ENCODE peak calls at places on chromosomes 4 and X, in eight cellular contexts. V is GF-D8, Z is T-cell, D is islet precursor cell, S is Right ventricle myocardium superior, Q is Kasumi-1, U is NCI-H2107, M is astrocyte. A is an unnamed sample.

GRCh38 chrX:100207331-100208024 is 202.6 kb downstream of the PCDH19 start:
- DNase-seq in V (no peak), Z (no peak), D (peak; percentile 59), S (no peak), Q (peak; percentile 14), U (no peak), M (no peak), A (peak; percentile 38)

GRCh38 chrX:147958316-147958715 is 22.8 kb upstream of the FMR1NB start:
- DNase-seq in V (no peak), Z (no peak), D (no peak), S (no peak), Q (no peak), U (no peak), M (peak; percentile 52), A (no peak)

GRCh38 chr4:80035336-80035735 is 37.7 kb downstream of the ANTXR2 start:
- DNase-seq in V (peak; percentile 73), Z (no peak), D (no peak), S (no peak), Q (peak; percentile 27), U (no peak), M (no peak), A (no peak)

GRCh38 chr4:6367313-6367945 is 97.8 kb downstream of the WFS1 start:
- DNase-seq in V (no peak), Z (no peak), D (no peak), S (no peak), Q (no peak), U (peak; percentile 34), M (no peak), A (peak; percentile 93)

GRCh38 chr4:84691170-84691691 is 108.3 kb downstream of the CDS1 start:
- DNase-seq in V (peak; percentile 40), Z (no peak), D (peak; percentile 81), S (no peak), Q (peak; percentile 89), U (no peak), M (peak; percentile 97), A (no peak)

GRCh38 chr4:11720292-11720691 is 291.6 kb upstream of the HS3ST1 start:
- DNase-seq in V (no peak), Z (no peak), D (no peak), S (no peak), Q (peak; percentile 76), U (no peak), M (no peak), A (no peak)

GRCh38 chr4:63922146-63922545 is 487.1 kb downstream of the TECRL start:
- DNase-seq in V (no peak), Z (no peak), D (no peak), S (no peak), Q (no peak), U (no peak), M (no peak), A (peak; percentile 65)

GRCh38 chr4:23022032-23022431 is 329.3 kb downstream of the GBA3 start:
- DNase-seq in V (no peak), Z (no peak), D (peak; percentile 81), S (no peak), Q (no peak), U (no peak), M (peak; percentile 95), A (peak; percentile 47)

GRCh38 chr4:37628977-37629609 is 57.1 kb downstream of the RELL1 start:
- DNase-seq in V (no peak), Z (no peak), D (peak; percentile 67), S (no peak), Q (no peak), U (no peak), M (peak; percentile 75), A (no peak)

GRCh38 chr4:79042079-79042674 is 102.9 kb upstream of the PAQR3 start:
- DNase-seq in V (no peak), Z (no peak), D (no peak), S (no peak), Q (peak; percentile 74), U (no peak), M (peak; percentile 16), A (no peak)

GRCh38 chrX:31223817-31224216 is 152.0 kb upstream of the FTHL17 start:
- DNase-seq in V (no peak), Z (no peak), D (no peak), S (no peak), Q (no peak), U (no peak), M (peak; percentile 76), A (no peak)

GRCh38 chr4:119894650-119895208 is 171.9 kb downstream of the MAD2L1 start:
- DNase-seq in V (no peak), Z (no peak), D (no peak), S (no peak), Q (no peak), U (no peak), M (no peak), A (no peak)